ENCODE peak calls at places on chromosome 2, in nine cellular contexts. V, F, Z, K, Y, J, B, C and D are unnamed samples.

GRCh38 chr2:150101947-150102346 is 385.5 kb downstream of the RND3 start:
- DNase-seq in V (no peak), F (no peak), Z (no peak), K (no peak), Y (no peak), J (no peak), B (no peak), C (no peak), D (no peak)

GRCh38 chr2:232592687-232593407 is 40.6 kb upstream of the EFHD1 start:
- DNase-seq in V (peak; percentile 86), F (no peak), Z (peak; percentile 84), K (no peak), Y (no peak), J (no peak), B (peak; percentile 70), C (peak; percentile 1), D (peak; percentile 84)

GRCh38 chr2:166042356-166042755 is 85.5 kb downstream of the SCN1A start:
- DNase-seq in V (no peak), F (no peak), Z (no peak), K (no peak), Y (no peak), J (no peak), B (no peak), C (no peak), D (no peak)

GRCh38 chr2:75140288-75140687 is 59.0 kb downstream of the TACR1 start:
- DNase-seq in V (no peak), F (no peak), Z (no peak), K (no peak), Y (no peak), J (no peak), B (no peak), C (no peak), D (no peak)

GRCh38 chr2:28395334-28396061 is 2.8 kb downstream of the FOSL2 start:
- DNase-seq in V (peak; percentile 51), F (peak; percentile 81), Z (no peak), K (peak; percentile 73), Y (no peak), J (no peak), B (no peak), C (no peak), D (peak; percentile 61)

GRCh38 chr2:204072443-204073324 is 136.1 kb downstream of the ICOS start:
- DNase-seq in V (no peak), F (no peak), Z (no peak), K (no peak), Y (no peak), J (peak; percentile 41), B (peak; percentile 10), C (no peak), D (peak; percentile 2)

GRCh38 chr2:43387092-43388062 is 161.0 kb upstream of the ZFP36L2 start:
- DNase-seq in V (no peak), F (no peak), Z (no peak), K (no peak), Y (no peak), J (no peak), B (peak; percentile 31), C (no peak), D (no peak)

GRCh38 chr2:13289310-13289709 is 572.6 kb downstream of the TRIB2 start:
- DNase-seq in V (no peak), F (no peak), Z (no peak), K (no peak), Y (no peak), J (no peak), B (no peak), C (no peak), D (no peak)

GRCh38 chr2:237159006-237159897 is 73.6 kb downstream of the COPS8 start:
- DNase-seq in V (no peak), F (no peak), Z (no peak), K (no peak), Y (no peak), J (no peak), B (no peak), C (no peak), D (no peak)